ENCODE peak calls at places on chromosomes 3 and 15, in five cellular contexts. T is GM23338, K is tibial nerve, B is endothelial cell of umbilical vein, V is left ventricle myocardium inferior. Q is an unnamed sample.

GRCh38 chr3:145899229-145899628 is 261.8 kb downstream of the PLOD2 start:
- DNase-seq in B (no peak), K (no peak), V (no peak), T (no peak), Q (no peak)

GRCh38 chr3:46947981-46948791 is 28.4 kb downstream of the CCDC12 start:
- DNase-seq in T (no peak), V (peak; percentile 51), K (no peak), B (peak; percentile 58), Q (no peak)

GRCh38 chr3:172106989-172107388 is 67.6 kb downstream of the FNDC3B start:
- DNase-seq in T (no peak), V (no peak), K (no peak), B (no peak), Q (no peak)

GRCh38 chr3:42600958-42601675 is 631 bp downstream of the NKTR start:
- DNase-seq in K (peak; percentile 33), B (peak; percentile 68), V (peak; percentile 72), T (peak; percentile 82), Q (peak; percentile 57)

GRCh38 chr3:66439666-66440344 is 61.0 kb downstream of the LRIG1 start:
- DNase-seq in V (no peak), T (no peak), B (no peak), K (no peak), Q (no peak)

GRCh38 chr15:63701365-63701764 is 104.2 kb downstream of the FBXL22 start:
- DNase-seq in K (no peak), V (no peak), T (no peak), B (no peak), Q (no peak)

GRCh38 chr3:42758126-42758525 is 14.9 kb downstream of the CCDC13 start:
- DNase-seq in B (no peak), T (no peak), K (no peak), V (no peak), Q (no peak)

GRCh38 chr3:149179225-149179624 is 42.4 kb downstream of the CP start:
- DNase-seq in T (no peak), B (peak; percentile 65), K (no peak), V (no peak), Q (no peak)

GRCh38 chr3:48120223-48120622 is 68.0 kb downstream of the CDC25A start:
- DNase-seq in B (no peak), V (no peak), T (no peak), K (no peak), Q (no peak)

GRCh38 chr3:131846296-131846924 is 188.4 kb downstream of the CPNE4 start:
- DNase-seq in B (no peak), K (no peak), V (no peak), T (no peak), Q (no peak)

GRCh38 chr3:157115069-157116006 is 44.6 kb downstream of the CCNL1 start:
- DNase-seq in K (no peak), B (peak; percentile 19), V (no peak), T (no peak), Q (no peak)

GRCh38 chr3:165805834-165806561 is 31.2 kb downstream of the BCHE start:
- DNase-seq in T (no peak), B (no peak), K (no peak), V (no peak), Q (no peak)

GRCh38 chr3:156693166-156693565 is 18.8 kb downstream of the TIPARP start:
- DNase-seq in T (no peak), K (no peak), V (no peak), B (peak; percentile 78), Q (no peak)

GRCh38 chr3:105145516-105145915 is 221.2 kb upstream of the ALCAM start:
- DNase-seq in T (no peak), B (no peak), K (no peak), V (no peak), Q (no peak)

GRCh38 chr15:71806452-71806931 is 3.9 kb upstream of the NR2E3 start:
- DNase-seq in V (no peak), T (peak; percentile 37), B (peak; percentile 42), K (no peak), Q (peak; percentile 39)

GRCh38 chr3:117303446-117303845 is 593.9 kb downstream of the TUSC7 start:
- DNase-seq in K (no peak), B (no peak), T (no peak), V (no peak), Q (peak; percentile 24)

GRCh38 chr3:112338021-112338726 is 5.2 kb downstream of the CD200 start:
- DNase-seq in V (no peak), B (no peak), T (no peak), K (no peak), Q (no peak)

GRCh38 chr3:124592658-124593441 is 137.4 kb upstream of the UMPS start:
- DNase-seq in T (peak; percentile 72), K (no peak), V (no peak), B (no peak), Q (no peak)

GRCh38 chr3:49724586-49724985 is 835 bp upstream of the GMPPB start:
- DNase-seq in V (peak; percentile 15), B (no peak), T (peak; percentile 36), K (no peak), Q (no peak)

GRCh38 chr3:114213262-114213668 is 24.1 kb downstream of the ZNF80 start:
- DNase-seq in T (no peak), V (no peak), K (no peak), B (peak; percentile 82), Q (no peak)

GRCh38 chr3:3180421-3180820 is 930 bp upstream of the CRBN start:
- DNase-seq in T (no peak), B (no peak), K (no peak), V (no peak), Q (no peak)

GRCh38 chr3:38112378-38112761 is 24.6 kb downstream of the ACAA1 start:
- DNase-seq in K (no peak), T (no peak), B (no peak), V (no peak), Q (no peak)

GRCh38 chr3:27613846-27614500 is 108.2 kb downstream of the EOMES start:
- DNase-seq in K (no peak), T (no peak), V (no peak), B (no peak), Q (no peak)

GRCh38 chr15:25709437-25710159 is 153.5 kb downstream of the ATP10A start:
- DNase-seq in K (no peak), T (no peak), V (no peak), B (no peak), Q (no peak)

GRCh38 chr3:123684636-123685035 is 99.8 kb upstream of the HACD2 start:
- DNase-seq in T (no peak), B (no peak), V (no peak), K (no peak), Q (no peak)

GRCh38 chr3:194296832-194297666 is 54.1 kb downstream of the CPN2 start:
- DNase-seq in V (no peak), K (no peak), B (no peak), T (peak; percentile 85), Q (no peak)

GRCh38 chr3:80705290-80705689 is 937.5 kb upstream of the ROBO1 start:
- DNase-seq in V (no peak), B (no peak), K (no peak), T (no peak), Q (no peak)

GRCh38 chr3:9866639-9867038 is 13.4 kb downstream of the CIDEC start:
- DNase-seq in B (no peak), V (no peak), T (no peak), K (no peak), Q (no peak)

GRCh38 chr15:33834892-33835730 is 133.2 kb upstream of the CHRM5 start:
- DNase-seq in K (no peak), T (peak; percentile 77), V (no peak), B (no peak), Q (no peak)

DNA sequence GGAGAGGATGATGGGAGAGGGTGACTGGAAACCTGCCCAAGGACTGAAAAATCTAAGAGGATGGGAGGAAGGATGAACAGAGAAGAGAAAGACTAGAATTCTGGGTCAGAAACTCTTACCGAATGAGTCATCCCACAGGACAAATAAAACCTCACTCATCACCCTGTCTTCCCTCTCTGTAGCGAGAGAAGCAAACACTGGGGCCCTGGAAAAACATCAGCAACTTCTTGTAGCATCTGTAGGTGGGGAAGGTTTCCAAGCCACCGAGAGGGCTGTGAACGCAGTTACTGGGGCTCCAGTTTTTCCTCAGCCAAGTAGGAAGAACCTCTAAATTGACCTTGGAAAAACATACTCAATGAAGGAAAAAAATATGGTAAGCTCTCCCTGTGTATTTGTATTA is 193.0 kb upstream of the TPRG1 start:
- DNase-seq in V (no peak), K (no peak), T (peak; percentile 4), B (no peak), Q (no peak)
- H3K4me3 ChIP-seq in V (no peak overlapping the region), K (no peak overlapping the region), T (no peak overlapping the region), B (no peak overlapping the region), Q (no peak overlapping the region)

GRCh38 chr3:14370719-14371572 is 31.5 kb upstream of the SLC6A6 start:
- DNase-seq in V (no peak), T (no peak), B (no peak), K (no peak), Q (no peak)
- H3K4me1 ChIP-seq in V (peaks cover 65% of the 10 kb centered on the region), T (no peaks in the 10 kb centered on the region), B (peaks cover 4% of the 10 kb centered on the region), K (no peaks in the 10 kb centered on the region), Q (peaks cover 8% of the 10 kb centered on the region)

GRCh38 chr3:32448686-32449474 is 53.8 kb downstream of the CMTM6 start:
- DNase-seq in T (no peak), V (no peak), B (no peak), K (no peak), Q (no peak)

GRCh38 chr3:32450426-32450825 is 52.2 kb downstream of the CMTM6 start:
- DNase-seq in B (no peak), V (no peak), T (no peak), K (no peak), Q (no peak)

GRCh38 chr3:32452009-32452408 is 50.6 kb downstream of the CMTM6 start:
- DNase-seq in B (no peak), V (no peak), T (no peak), K (no peak), Q (no peak)

GRCh38 chr3:32453346-32453745 is 49.3 kb downstream of the CMTM6 start:
- DNase-seq in K (no peak), T (no peak), V (no peak), B (no peak), Q (no peak)

DNA sequence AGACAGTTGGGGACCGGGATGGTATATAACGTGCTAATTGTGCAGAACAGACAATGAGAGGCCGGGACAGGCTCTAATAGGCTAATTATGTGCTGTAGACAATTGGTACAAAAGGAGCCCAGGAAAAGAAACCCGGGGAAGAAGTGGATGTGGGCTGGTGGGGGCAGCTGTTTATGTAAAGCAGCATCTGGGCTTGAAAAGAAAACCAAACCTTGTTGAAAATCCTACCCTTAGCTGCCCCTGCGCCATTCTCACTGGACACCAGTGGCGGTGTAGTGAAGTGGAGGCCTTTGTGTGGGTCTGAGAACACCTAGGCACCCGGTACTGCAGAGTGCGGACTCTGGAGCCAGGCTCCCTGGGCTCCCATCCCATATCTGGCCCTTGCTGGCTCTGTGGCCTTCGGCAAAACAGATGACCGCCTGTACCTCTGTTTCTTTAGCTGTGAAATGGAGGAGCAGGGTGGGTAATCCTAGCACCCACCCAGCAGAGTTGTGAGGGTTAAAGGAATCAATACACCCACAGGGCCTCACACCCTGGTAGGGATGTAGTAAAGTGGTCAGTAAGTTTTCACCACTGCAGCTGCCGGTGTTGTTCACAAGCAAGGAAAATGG is 51.5 kb downstream of the CMTM6 start:
- DNase-seq in B (no peak), T (no peak), V (no peak), K (no peak), Q (no peak)
- H3K27ac ChIP-seq in B (no peak overlapping the region), T (no peak overlapping the region), V (no peak overlapping the region), K (no peak overlapping the region), Q (no peak overlapping the region)

GRCh38 chr15:55003900-55004879 is 192.6 kb downstream of the RSL24D1 start:
- DNase-seq in B (no peak), T (no peak), V (no peak), K (no peak), Q (no peak)

GRCh38 chr15:55007561-55007960 is 189.2 kb downstream of the RSL24D1 start:
- DNase-seq in K (no peak), B (no peak), V (no peak), T (no peak), Q (no peak)

GRCh38 chr15:55008397-55008796 is 188.3 kb downstream of the RSL24D1 start:
- DNase-seq in V (no peak), T (no peak), K (no peak), B (no peak), Q (no peak)

GRCh38 chr15:55005679-55006078 is 191.1 kb downstream of the RSL24D1 start:
- DNase-seq in V (no peak), B (no peak), K (no peak), T (no peak), Q (no peak)
- H3K4me3 ChIP-seq in V (no peak overlapping the region), B (no peak overlapping the region), K (no peak overlapping the region), T (no peak overlapping the region), Q (no peak overlapping the region)